ENCODE peak calls at places on chromosomes 12 and 14, in ten cellular contexts. E is mammary epithelial cell, U is fibroblast of lung, W is HCT116, A is K562, R is tibial nerve, T is adrenal gland, H is keratinocyte, Z is stomach, P is right atrium auricular region. I is an unnamed sample.

GRCh38 chr14:31966896-31967668 is 110.0 kb upstream of the ARHGAP5 start:
- DNase-seq in P (no peak), H (no peak), U (peak; percentile 8), E (no peak), T (no peak), A (no peak), W (no peak), Z (no peak), R (peak; percentile 36), I (no peak)

GRCh38 chr12:78192979-78193378 is 362.3 kb downstream of the NAV3 start:
- DNase-seq in T (no peak), U (peak; percentile 71), H (no peak), R (no peak), A (no peak), E (no peak), P (no peak), W (no peak), Z (no peak), I (no peak)

GRCh38 chr12:50924439-50925341 is 27.7 kb upstream of the HIGD1C start:
- DNase-seq in E (peak; percentile 80), H (no peak), R (peak; percentile 99), P (peak; percentile 96), T (peak; percentile 93), W (peak; percentile 34), U (peak; percentile 91), Z (peak; percentile 95), A (peak; percentile 84), I (peak; percentile 48)

GRCh38 chr14:106455026-106455425 is 928.6 kb downstream of the TMEM121 start:
- DNase-seq in E (no peak), R (no peak), T (no peak), P (no peak), W (no peak), U (no peak), Z (no peak), H (no peak), A (no peak), I (no peak)

GRCh38 chr12:129790930-129791329 is 112.9 kb downstream of the TMEM132D start:
- DNase-seq in E (no peak), R (no peak), Z (no peak), W (no peak), P (no peak), U (no peak), A (no peak), T (no peak), H (no peak), I (no peak)

GRCh38 chr12:80912906-80913769 is 24.6 kb downstream of the LIN7A start:
- DNase-seq in E (peak; percentile 26), R (no peak), P (no peak), A (no peak), T (no peak), H (no peak), Z (no peak), W (no peak), U (no peak), I (no peak)

GRCh38 chr14:95551435-95551834 is 16.6 kb downstream of the GLRX5 start:
- DNase-seq in P (no peak), R (no peak), A (no peak), U (no peak), Z (no peak), E (no peak), T (no peak), W (no peak), H (no peak), I (no peak)

GRCh38 chr14:105999361-106000028 is 473.1 kb downstream of the TMEM121 start:
- DNase-seq in W (peak; percentile 24), A (peak; percentile 26), Z (peak; percentile 68), P (no peak), T (no peak), U (no peak), R (no peak), E (no peak), H (no peak), I (no peak)

GRCh38 chr12:52296572-52297215 is 5.4 kb upstream of the KRT81 start:
- DNase-seq in Z (peak; percentile 4), A (no peak), W (no peak), T (no peak), H (no peak), E (no peak), P (no peak), R (no peak), U (no peak), I (no peak)

GRCh38 chr12:16849473-16849872 is 243.5 kb upstream of the LMO3 start:
- DNase-seq in R (no peak), A (no peak), T (no peak), U (no peak), Z (no peak), W (no peak), P (no peak), H (no peak), E (no peak), I (no peak)

GRCh38 chr14:78933948-78934524 is 763.9 kb downstream of the NRXN3 start:
- DNase-seq in P (no peak), U (peak; percentile 28), T (no peak), R (no peak), A (peak; percentile 6), W (no peak), Z (no peak), E (peak; percentile 8), H (no peak), I (no peak)

DNA sequence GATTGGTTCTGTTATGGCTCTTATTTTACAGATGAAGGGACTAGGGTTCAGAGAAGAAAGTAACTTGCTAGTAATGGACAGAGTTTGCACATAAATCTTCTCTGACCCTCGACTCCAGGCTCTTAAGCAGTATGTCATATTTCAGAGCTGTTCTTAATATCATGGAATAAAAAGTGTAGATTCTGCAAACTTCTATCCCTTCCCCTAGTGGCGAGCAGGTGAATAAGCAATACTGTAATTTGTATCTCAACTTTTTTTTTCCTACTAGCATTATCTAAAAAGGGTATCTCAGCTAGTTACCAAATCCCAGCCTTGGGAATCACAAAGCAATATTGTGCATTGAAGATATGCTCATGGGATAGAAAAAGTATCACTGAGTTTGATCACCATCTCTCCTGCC is 83.2 kb downstream of the ANO4 start:
- DNase-seq in U (no peak), P (no peak), Z (no peak), T (no peak), R (no peak), E (no peak), A (no peak), W (no peak), H (no peak), I (no peak)
- TF ChIP-seq CTCF in U (no peak), P (peak; percentile 26), Z (no peak), T (peak; percentile 10), R (no peak), E (peak; percentile 52), A (no peak), W (peak; percentile 60), H (peak; percentile 47), I (peak; percentile 38)

GRCh38 chr14:64218344-64219240 is 75.6 kb downstream of the ESR2 start:
- DNase-seq in A (no peak), W (no peak), P (no peak), E (no peak), T (no peak), U (peak; percentile 19), H (no peak), Z (peak; percentile 78), R (no peak), I (peak; percentile 35)

GRCh38 chr14:64217318-64217717 is 76.9 kb downstream of the ESR2 start:
- DNase-seq in R (no peak), T (no peak), W (no peak), H (no peak), P (no peak), Z (no peak), A (no peak), E (no peak), U (no peak), I (no peak)

GRCh38 chr14:64215978-64216377 is 78.2 kb downstream of the ESR2 start:
- DNase-seq in Z (no peak), P (no peak), A (no peak), U (no peak), W (no peak), T (no peak), R (no peak), E (no peak), H (no peak), I (no peak)

GRCh38 chr14:64220056-64220455 is 74.1 kb downstream of the ESR2 start:
- DNase-seq in R (no peak), U (no peak), P (no peak), E (no peak), Z (no peak), H (no peak), W (no peak), A (no peak), T (peak; percentile 57), I (no peak)

GRCh38 chr14:64217747-64218146 is 76.4 kb downstream of the ESR2 start:
- DNase-seq in U (no peak), Z (no peak), E (no peak), H (no peak), W (no peak), P (no peak), R (no peak), T (no peak), A (no peak), I (no peak)
- H3K4me3 ChIP-seq in U (no peak overlapping the region), Z (no peak overlapping the region), E (no peak overlapping the region), H (no peak overlapping the region), W (no peak overlapping the region), P (no peak overlapping the region), R (no peak overlapping the region), T (no peak overlapping the region), A (no peak overlapping the region), I (no peak overlapping the region)

GRCh38 chr12:109463776-109464175 is 13.3 kb downstream of the KCTD10 start:
- DNase-seq in W (no peak), H (no peak), U (no peak), Z (no peak), A (no peak), R (no peak), T (no peak), P (no peak), E (no peak), I (no peak)

GRCh38 chr12:109462868-109463692 is 14.0 kb downstream of the KCTD10 start:
- DNase-seq in Z (peak; percentile 64), T (peak; percentile 63), A (no peak), E (peak; percentile 76), R (peak; percentile 88), P (peak; percentile 93), U (peak; percentile 99), W (peak; percentile 62), H (no peak), I (peak; percentile 93)

GRCh38 chr12:109460538-109460937 is 16.6 kb downstream of the KCTD10 start:
- DNase-seq in T (no peak), R (no peak), U (no peak), Z (no peak), E (no peak), H (no peak), P (no peak), A (peak; percentile 30), W (no peak), I (no peak)

GRCh38 chr12:109461049-109461845 is 15.9 kb downstream of the KCTD10 start:
- DNase-seq in P (no peak), Z (no peak), R (peak; percentile 19), H (no peak), A (peak; percentile 50), W (no peak), T (no peak), E (peak; percentile 19), U (peak; percentile 68), I (no peak)

GRCh38 chr12:109461846-109462766 is 15.0 kb downstream of the KCTD10 start:
- DNase-seq in H (peak; percentile 35), Z (peak; percentile 52), T (peak; percentile 54), W (no peak), E (peak; percentile 85), A (peak; percentile 45), U (peak; percentile 96), P (peak; percentile 93), R (peak; percentile 89), I (peak; percentile 44)
- H3K36me3 ChIP-seq in H (peaks cover 32% of the 10 kb centered on the region), Z (peaks cover 46% of the 10 kb centered on the region), T (peaks cover 22% of the 10 kb centered on the region), W (peaks cover 20% of the 10 kb centered on the region), E (peaks cover 10% of the 10 kb centered on the region), A (peaks cover 47% of the 10 kb centered on the region), U (peaks cover 17% of the 10 kb centered on the region), P (peaks cover 20% of the 10 kb centered on the region), R (peaks cover under 1% of the 10 kb centered on the region), I (no peaks in the 10 kb centered on the region)

GRCh38 chr12:71371132-71371531 is 68.5 kb upstream of the LGR5 start:
- DNase-seq in R (no peak), P (no peak), H (no peak), Z (no peak), E (peak; percentile 2), T (no peak), A (no peak), W (peak; percentile 3), U (peak; percentile 3), I (no peak)
- TF ChIP-seq CTCF in R (no peak), P (no peak), H (no peak), Z (no peak), E (no peak), T (no peak), A (peak; percentile 30), W (peak; percentile 14), U (no peak), I (no peak)

I was measured in kidney epithelial cell.